ENCODE peak calls at places on chromosome 10, in five cellular contexts. I is T-helper 1 cell; K is ACHN; E is naive thymus-derived CD8-positive, alpha-beta T cell; D is C1 segment of cervical spinal cord. T is an unnamed sample.

GRCh38 chr10:4243169-4243568 is 458.2 kb upstream of the KLF6 start:
- DNase-seq in K (no peak), E (no peak), D (no peak), I (no peak), T (no peak)

GRCh38 chr10:132521466-132522102 is 16.0 kb upstream of the INPP5A start:
- DNase-seq in I (no peak), K (no peak), E (peak), D (no peak), T (no peak)

GRCh38 chr10:33341638-33342037 is 7.2 kb upstream of the NRP1 start:
- DNase-seq in E (no peak), I (no peak), D (no peak), K (no peak), T (no peak)

GRCh38 chr10:102643346-102644065 is 773 bp upstream of the TRIM8 start:
- DNase-seq in E (peak), K (peak), D (peak), I (no peak), T (peak)

GRCh38 chr10:92200564-92200963 is 90.3 kb downstream of the CPEB3 start:
- DNase-seq in K (no peak), I (no peak), E (no peak), D (no peak), T (no peak)

GRCh38 chr10:24697080-24697479 is 26.6 kb downstream of the ARHGAP21 start:
- DNase-seq in I (no peak), K (no peak), E (no peak), D (no peak), T (no peak)

GRCh38 chr10:17418249-17418648 is 36.1 kb downstream of the ST8SIA6 start:
- DNase-seq in I (no peak), D (no peak), E (no peak), K (no peak), T (no peak)

GRCh38 chr10:62818426-62819011 is 2.4 kb upstream of the EGR2 start:
- DNase-seq in E (peak), I (no peak), D (no peak), K (no peak), T (no peak)

GRCh38 chr10:6746782-6747181 is 166.7 kb upstream of the PRKCQ start:
- DNase-seq in D (no peak), I (no peak), K (no peak), E (no peak), T (no peak)

GRCh38 chr10:85542149-85542548 is 824.4 kb downstream of the GRID1 start:
- DNase-seq in E (no peak), K (no peak), I (no peak), D (no peak), T (no peak)

GRCh38 chr10:29305031-29305335 is 16.1 kb downstream of the LYZL1 start:
- DNase-seq in E (no peak), D (no peak), I (no peak), K (no peak), T (no peak)

GRCh38 chr10:97718659-97719142 is 5.2 kb downstream of the MARVELD1 start:
- DNase-seq in I (no peak), K (no peak), D (no peak), E (no peak), T (peak)

GRCh38 chr10:97974108-97974507 is 56.3 kb downstream of the CRTAC1 start:
- DNase-seq in K (no peak), E (no peak), D (no peak), I (no peak), T (no peak)

GRCh38 chr10:131803863-131804425 is 96.9 kb upstream of the PPP2R2D start:
- DNase-seq in K (no peak), D (no peak), E (no peak), I (no peak), T (no peak)

GRCh38 chr10:126914561-126914960 is 9.3 kb downstream of the DOCK1 start:
- DNase-seq in D (no peak), I (no peak), E (peak), K (no peak), T (no peak)

GRCh38 chr10:1515780-1516491 is 221.4 kb downstream of the ADARB2 start:
- DNase-seq in D (no peak), K (no peak), E (no peak), I (no peak), T (no peak)

GRCh38 chr10:88702848-88703597 is 3.0 kb upstream of the LIPK start:
- DNase-seq in D (no peak), E (no peak), I (no peak), K (peak), T (peak)

GRCh38 chr10:89280501-89280900 is 21.3 kb upstream of the IFIT2 start:
- DNase-seq in K (no peak), E (no peak), D (no peak), I (no peak), T (no peak)

GRCh38 chr10:12241810-12242529 is 46.0 kb downstream of the CDC123 start:
- DNase-seq in K (no peak), D (no peak), E (no peak), I (no peak), T (no peak)

GRCh38 chr10:80477813-80478212 is 23.7 kb downstream of the TSPAN14 start:
- DNase-seq in E (no peak), I (no peak), K (peak), D (no peak), T (no peak)

GRCh38 chr10:124259139-124259825 is 159.4 kb downstream of the OAT start:
- DNase-seq in E (peak), I (no peak), D (no peak), K (peak), T (peak)

GRCh38 chr10:70575874-70576802 is 26.4 kb downstream of the PRF1 start:
- DNase-seq in K (peak), I (no peak), D (no peak), E (peak), T (peak)

GRCh38 chr10:124387078-124387874 is 31.4 kb downstream of the OAT start:
- DNase-seq in I (no peak), E (no peak), D (no peak), K (no peak), T (no peak)

GRCh38 chr10:10657139-10657760 is 360.4 kb upstream of the CELF2 start:
- DNase-seq in D (no peak), K (no peak), E (no peak), I (no peak), T (no peak)

GRCh38 chr10:43707755-43708154 is 59.1 kb upstream of the ZNF32 start:
- DNase-seq in E (no peak), I (no peak), D (no peak), K (no peak), T (no peak)

GRCh38 chr10:5992398-5992797 is 15.1 kb upstream of the IL15RA start:
- DNase-seq in K (no peak), D (no peak), I (no peak), E (no peak), T (no peak)

GRCh38 chr10:7436490-7437100 is 25.8 kb upstream of the SFMBT2 start:
- DNase-seq in D (no peak), K (no peak), E (no peak), I (no peak), T (no peak)

GRCh38 chr10:132478341-132479023 is 59.1 kb upstream of the INPP5A start:
- DNase-seq in D (no peak), I (no peak), K (no peak), E (peak), T (no peak)

GRCh38 chr10:1085258-1085657 is 29.1 kb downstream of the WDR37 start:
- DNase-seq in D (no peak), K (no peak), I (no peak), E (no peak), T (no peak)

GRCh38 chr10:130072247-130072646 is 38.4 kb downstream of the C10orf143 start:
- DNase-seq in I (no peak), K (no peak), D (no peak), E (no peak), T (no peak)

GRCh38 chr10:77332256-77332655 is 305.4 kb downstream of the KCNMA1 start:
- DNase-seq in K (no peak), E (no peak), D (no peak), I (no peak), T (no peak)